ENCODE peak calls at places on chromosomes 4 and X, in eight cellular contexts. Q is HT1080; V is AG08396; J is brain pericyte; X is HCT116; D is pancreas; A is activated CD8-positive, alpha-beta T cell treated with anti-CD3 and anti-CD28 coated beads for 36 hours; P is substantia nigra. R is an unnamed sample.

GRCh38 chr4:126991965-126992364 is 640.8 kb upstream of the INTU start:
- DNase-seq in V (no peak), Q (peak; percentile 29), A (no peak), D (no peak), X (no peak), J (peak; percentile 21), P (no peak), R (no peak)

GRCh38 chrX:46649421-46650260 is 76.1 kb downstream of the CHST7 start:
- DNase-seq in D (no peak), P (peak; percentile 5), Q (no peak), A (no peak), V (no peak), X (no peak), J (peak; percentile 31), R (no peak)

GRCh38 chr4:119647558-119647957 is 19.0 kb upstream of the PDE5A start:
- DNase-seq in V (no peak), J (no peak), X (no peak), A (no peak), Q (no peak), P (no peak), D (no peak), R (no peak)

GRCh38 chr4:4721636-4722035 is 137.8 kb upstream of the MSX1 start:
- DNase-seq in P (no peak), Q (no peak), X (no peak), J (no peak), D (no peak), A (no peak), V (no peak), R (no peak)

GRCh38 chr4:7067147-7067522 is 729 bp downstream of the GRPEL1 start:
- DNase-seq in A (peak; percentile 58), X (no peak), V (peak; percentile 46), P (no peak), J (no peak), D (no peak), Q (no peak), R (no peak)

GRCh38 chr4:28369504-28369903 is 1508.9 kb downstream of the STIM2 start:
- DNase-seq in A (no peak), Q (peak; percentile 36), J (no peak), V (no peak), X (no peak), D (no peak), P (no peak), R (no peak)

GRCh38 chr4:22859318-22859717 is 166.6 kb downstream of the GBA3 start:
- DNase-seq in J (no peak), P (no peak), V (no peak), X (no peak), A (no peak), D (no peak), Q (no peak), R (no peak)

GRCh38 chrX:66203114-66203513 is 39.1 kb downstream of the HEPH start:
- DNase-seq in D (no peak), J (no peak), P (no peak), Q (no peak), V (no peak), A (no peak), X (no peak), R (no peak)

GRCh38 chr4:150583287-150584197 is 1.6 kb downstream of the MAB21L2 start:
- DNase-seq in D (no peak), J (no peak), A (no peak), P (peak; percentile 17), X (no peak), V (no peak), Q (no peak), R (peak; percentile 32)

GRCh38 chr4:66927937-66928336 is 617.4 kb downstream of the CENPC start:
- DNase-seq in P (no peak), V (no peak), J (no peak), D (no peak), X (no peak), A (no peak), Q (no peak), R (no peak)

GRCh38 chr4:102642571-102643298 is 118.0 kb downstream of the MANBA start:
- DNase-seq in J (no peak), V (no peak), Q (no peak), X (no peak), A (no peak), D (no peak), P (no peak), R (no peak)

GRCh38 chrX:2150722-2151121 is 350.1 kb downstream of the DHRSX start:
- DNase-seq in D (no peak), Q (no peak), V (no peak), J (no peak), P (no peak), A (no peak), X (no peak), R (no peak)

GRCh38 chr4:2691313-2691712 is 64.8 kb downstream of the TNIP2 start:
- DNase-seq in V (no peak), Q (no peak), A (peak; percentile 4), X (no peak), D (no peak), P (no peak), J (no peak), R (no peak)

GRCh38 chr4:48139688-48140087 is 5.6 kb upstream of the TXK start:
- DNase-seq in X (no peak), P (no peak), V (peak; percentile 24), J (no peak), Q (peak; percentile 33), A (peak; percentile 48), D (no peak), R (no peak)

GRCh38 chr4:120025516-120025915 is 41.1 kb downstream of the MAD2L1 start:
- DNase-seq in A (no peak), V (no peak), D (no peak), J (peak; percentile 10), X (no peak), Q (no peak), P (no peak), R (no peak)

GRCh38 chrX:151977009-151977408 is 2.5 kb upstream of the GABRE start:
- DNase-seq in A (no peak), X (no peak), V (no peak), J (no peak), P (no peak), Q (no peak), D (no peak), R (no peak)

GRCh38 chr4:7469023-7469422 is 34.3 kb upstream of the PSAPL1 start:
- DNase-seq in V (no peak), X (no peak), D (no peak), J (no peak), Q (no peak), P (no peak), A (no peak), R (no peak)

GRCh38 chrX:14344172-14344940 is 185.0 kb upstream of the GLRA2 start:
- DNase-seq in V (no peak), Q (no peak), D (no peak), P (no peak), J (no peak), X (no peak), A (no peak), R (no peak)

GRCh38 chr4:2281575-2282343 is 19.9 kb upstream of the MXD4 start:
- DNase-seq in D (no peak), P (no peak), J (no peak), X (no peak), V (no peak), Q (peak; percentile 33), A (peak; percentile 91), R (no peak)

GRCh38 chr4:155734065-155734464 is 24.8 kb upstream of the GUCY1B1 start:
- DNase-seq in J (no peak), Q (no peak), A (no peak), P (no peak), X (no peak), V (no peak), D (no peak), R (no peak)

GRCh38 chrX:121165930-121166359 is 118.5 kb downstream of the GLUD2 start:
- DNase-seq in Q (no peak), D (no peak), J (no peak), P (no peak), V (no peak), A (no peak), X (no peak), R (no peak)

GRCh38 chrX:100512471-100512870 is 72.3 kb upstream of the TNMD start:
- DNase-seq in P (no peak), X (peak; percentile 1), A (no peak), V (peak; percentile 29), D (no peak), Q (no peak), J (no peak), R (no peak)

GRCh38 chrX:47831788-47832187 is 4.9 kb upstream of the ZNF81 start:
- DNase-seq in Q (peak; percentile 32), J (no peak), V (peak; percentile 34), X (peak; percentile 19), A (peak; percentile 67), D (peak; percentile 5), P (peak; percentile 2), R (peak; percentile 52)

R was measured in left colon.